ENCODE peak calls at places on chromosomes 7 and 10, in four cellular contexts. B is SJSA1, Y is hepatocyte, I is PC-9. M is an unnamed sample. For H3K9me3 and H3K4me1, the result is how much of the 10 kb centered on the place peaks cover.

GRCh38 chr7:112965506-112965905 is 121.1 kb downstream of the GPR85 start:
- DNase-seq in B (no peak), Y (no peak), I (no peak), M (no peak)

GRCh38 chr10:27678166-27678565 is 67.5 kb downstream of the MKX start:
- DNase-seq in B (no peak), Y (no peak), I (no peak), M (no peak)

GRCh38 chr7:26328498-26329390 is 37.1 kb downstream of the SNX10 start:
- DNase-seq in B (no peak), Y (no peak), I (no peak), M (no peak)

GRCh38 chr7:20219446-20220292 is 2.5 kb upstream of the MACC1 start:
- DNase-seq in B (peak), Y (peak), I (peak), M (peak)

GRCh38 chr7:153835104-153835503 is 217.1 kb upstream of the DPP6 start:
- DNase-seq in B (no peak), Y (no peak), I (no peak), M (no peak)

GRCh38 chr7:134874407-134874806 is 95.0 kb downstream of the CALD1 start:
- DNase-seq in B (no peak), Y (no peak), I (no peak), M (no peak)

GRCh38 chr7:14825909-14826308 is 76.6 kb downstream of the DGKB start:
- DNase-seq in B (no peak), Y (no peak), I (no peak), M (no peak)

GRCh38 chr7:74612015-74612829 is 45.3 kb upstream of the GTF2I start:
- DNase-seq in B (no peak), Y (no peak), I (peak), M (no peak)

GRCh38 chr7:22319424-22320403 is 37.2 kb downstream of the RAPGEF5 start:
- DNase-seq in B (no peak), Y (no peak), I (no peak), M (no peak)

GRCh38 chr10:49408437-49409306 is 12.8 kb upstream of the DRGX start:
- DNase-seq in B (no peak), Y (no peak), I (no peak), M (no peak)

GRCh38 chr10:6083523-6084475 is 5.0 kb upstream of the RBM17 start:
- DNase-seq in B (no peak), Y (no peak), I (no peak), M (no peak)

GRCh38 chr7:131119381-131119780 is 208.3 kb upstream of the MKLN1 start:
- DNase-seq in B (no peak), Y (no peak), I (no peak), M (no peak)

GRCh38 chr7:127678330-127678729 is 26.3 kb downstream of the SND1 start:
- DNase-seq in B (peak), Y (no peak), I (no peak), M (no peak)

DNA sequence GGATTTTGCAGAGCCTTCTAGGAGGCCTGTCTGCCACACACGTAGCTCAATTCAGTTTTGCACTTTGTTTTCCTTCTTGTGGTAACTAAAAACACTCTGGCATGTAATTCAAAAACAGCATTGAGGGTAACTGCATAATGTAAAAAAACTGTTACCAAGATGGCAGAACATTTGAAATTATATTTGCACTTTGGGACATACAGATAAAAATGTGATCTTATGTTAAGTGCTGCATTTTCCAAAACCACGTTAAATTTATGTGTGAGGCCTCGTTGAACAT is 44.3 kb downstream of the PTPRN2 start:
- DNase-seq in B (peak), Y (no peak), I (no peak), M (no peak)
- H3K9me3 ChIP-seq in B (under half), Y (under half), I (under half), M (under half)

GRCh38 chr10:77865585-77866324 is 60.8 kb downstream of the DLG5 start:
- DNase-seq in B (no peak), Y (no peak), I (no peak), M (peak)
- H3K4me1 ChIP-seq in B (under half), Y (under half), I (under half), M (under half)

DNA sequence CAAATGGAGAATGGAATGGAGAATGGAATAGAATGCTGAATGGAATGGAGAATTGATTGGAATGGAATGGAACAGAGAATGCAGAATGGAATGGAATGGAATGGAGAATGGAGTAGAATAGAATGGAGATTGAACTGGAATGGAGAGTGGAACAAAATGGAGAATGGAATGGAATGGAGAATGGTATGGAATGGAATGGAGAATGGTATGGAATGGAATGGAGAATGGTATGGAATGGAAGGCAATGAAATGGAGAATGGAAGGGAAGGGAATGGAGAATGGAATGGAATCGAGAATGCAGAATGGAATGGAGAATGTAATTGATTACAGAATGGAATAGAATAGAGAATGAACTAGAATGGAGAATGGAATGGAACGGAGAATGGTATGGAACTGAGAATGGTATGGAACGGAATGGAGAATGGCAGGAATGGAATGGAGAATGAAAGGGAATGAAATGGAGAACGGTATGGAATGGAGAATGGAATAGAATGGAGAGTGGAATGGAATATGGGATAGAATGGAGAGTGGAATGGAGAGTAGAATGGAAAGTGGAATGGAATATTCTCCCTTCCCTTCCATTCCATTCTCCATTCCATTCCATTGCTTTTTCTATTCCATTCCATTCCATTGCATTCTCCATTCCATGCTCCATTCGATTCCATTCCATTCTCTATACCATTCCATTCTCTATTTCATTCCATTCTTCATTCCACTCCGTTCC is 88.2 kb downstream of the NSUN6 start:
- DNase-seq in B (no peak), Y (no peak), I (no peak), M (no peak)
- H3K9me3 ChIP-seq in B (under half), Y (under half), I (under half), M (under half)

DNA sequence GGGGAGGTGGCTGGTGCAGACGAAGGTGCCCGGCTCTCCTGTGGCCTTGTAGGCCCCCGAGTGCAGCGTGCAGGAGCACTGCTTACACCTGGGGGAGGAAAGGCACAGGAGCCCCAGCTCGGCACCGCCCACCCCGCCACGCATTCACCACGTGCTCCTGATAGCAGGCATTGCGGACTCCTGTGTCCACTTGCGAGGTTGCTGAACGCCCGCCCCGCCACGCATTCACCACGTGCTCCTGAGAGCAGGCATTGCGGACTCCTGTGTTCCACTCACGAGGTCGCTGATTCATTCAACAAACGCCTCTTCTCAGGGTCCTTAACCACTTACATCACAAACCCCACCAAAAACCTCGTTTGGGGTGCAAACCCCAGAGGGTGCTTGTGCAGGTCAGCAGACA is 13.9 kb downstream of the MICALL2 start:
- DNase-seq in B (no peak), Y (no peak), I (no peak), M (no peak)
- H3K4me1 ChIP-seq in B (under half), Y (under half), I (under half), M (under half)

DNA sequence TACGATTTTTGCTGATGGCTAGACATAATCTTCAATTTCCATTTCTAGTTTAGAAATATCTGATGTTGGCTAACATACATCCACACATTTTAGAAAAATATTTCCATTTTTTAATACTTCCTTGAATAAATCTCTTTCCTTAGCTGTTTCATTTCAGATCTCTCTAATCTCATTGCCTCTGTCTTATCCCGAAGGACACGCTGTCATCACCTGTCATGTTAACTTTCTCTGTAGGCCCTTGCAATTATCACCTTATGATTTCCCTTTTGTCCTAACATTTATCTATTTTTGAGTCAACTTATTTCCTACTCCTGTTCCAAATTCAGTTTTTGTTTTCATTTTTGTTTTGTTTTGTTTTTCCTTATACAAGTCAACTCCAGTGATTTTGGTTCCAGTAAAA is 173.1 kb upstream of the POM121L12 start:
- DNase-seq in B (no peak), Y (no peak), I (no peak), M (no peak)
- H3K9me3 ChIP-seq in B (under half), Y (under half), I (under half), M (under half)

GRCh38 chr7:48481235-48481634 is 310.0 kb downstream of the ABCA13 start:
- DNase-seq in B (peak), Y (no peak), I (no peak), M (no peak)
- H3K4me1 ChIP-seq in B (under half), Y (under half), I (under half), M (under half)

DNA sequence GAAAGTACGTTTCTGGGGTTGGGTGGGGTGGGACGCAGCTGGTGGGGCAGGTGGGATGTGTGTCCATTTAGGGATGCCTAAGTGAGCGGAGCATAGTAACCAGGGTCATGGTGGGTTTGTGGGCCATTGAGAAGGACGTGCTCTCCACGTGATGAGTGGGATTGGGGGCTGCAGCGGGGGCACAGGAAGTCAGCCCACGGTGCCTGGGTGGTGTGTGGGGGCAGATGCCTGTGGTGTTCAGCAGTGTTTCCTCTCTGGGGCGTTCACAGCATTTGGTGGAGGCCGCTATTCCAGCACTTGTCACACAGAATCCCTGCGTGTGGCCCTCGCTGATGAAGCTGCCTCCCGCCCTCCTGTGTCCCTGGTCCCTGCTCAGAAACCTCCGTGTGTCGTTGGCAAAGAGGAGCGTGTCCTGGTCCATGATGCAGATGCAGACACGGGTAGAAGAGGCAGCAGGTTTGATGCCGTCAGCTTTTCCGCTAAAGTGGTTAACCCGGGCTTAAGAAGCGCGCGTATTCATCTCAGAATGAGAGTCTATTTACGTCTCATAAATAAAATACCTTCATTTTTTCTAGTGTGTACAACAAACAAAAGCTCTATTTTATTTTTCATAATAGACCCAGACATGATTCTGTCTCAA is 274.2 kb downstream of the ADARB2 start:
- DNase-seq in B (no peak), Y (no peak), I (no peak), M (no peak)
- H3K9me3 ChIP-seq in B (under half), Y (under half), I (under half), M (under half)